ENCODE peak calls at places on chromosomes 4 and X, in six cellular contexts. One of them, this sample, is unnamed.

GRCh38 chr4:86031927-86032326 is 327.9 kb downstream of the MAPK10 start:
- DNase-seq in esophagus squamous epithelium: no peak
- DNase-seq in epithelial cell of esophagus: peak
- DNase-seq in AG09309: no peak
- DNase-seq in epithelial cell of proximal tubule: no peak
- DNase-seq in left ventricle myocardium inferior: no peak
- DNase-seq in this sample: no peak

GRCh38 chrX:80807606-80808159 is 2.0 kb downstream of the BRWD3 start:
- DNase-seq in esophagus squamous epithelium: no peak
- DNase-seq in epithelial cell of esophagus: peak
- DNase-seq in AG09309: no peak
- DNase-seq in epithelial cell of proximal tubule: no peak
- DNase-seq in left ventricle myocardium inferior: no peak
- DNase-seq in this sample: no peak

GRCh38 chr4:26087108-26087507 is 173.1 kb downstream of the SMIM20 start:
- DNase-seq in esophagus squamous epithelium: no peak
- DNase-seq in epithelial cell of esophagus: no peak
- DNase-seq in AG09309: no peak
- DNase-seq in epithelial cell of proximal tubule: no peak
- DNase-seq in left ventricle myocardium inferior: no peak
- DNase-seq in this sample: no peak

GRCh38 chr4:132108784-132109183 is 1040.3 kb upstream of the PCDH10 start:
- DNase-seq in esophagus squamous epithelium: no peak
- DNase-seq in epithelial cell of esophagus: peak
- DNase-seq in AG09309: no peak
- DNase-seq in epithelial cell of proximal tubule: no peak
- DNase-seq in left ventricle myocardium inferior: no peak
- DNase-seq in this sample: peak

GRCh38 chr4:115279300-115279699 is 165.9 kb upstream of the NDST4 start:
- DNase-seq in esophagus squamous epithelium: no peak
- DNase-seq in epithelial cell of esophagus: peak
- DNase-seq in AG09309: no peak
- DNase-seq in epithelial cell of proximal tubule: peak
- DNase-seq in left ventricle myocardium inferior: no peak
- DNase-seq in this sample: no peak

GRCh38 chr4:19266566-19266965 is 985.1 kb upstream of the SLIT2 start:
- DNase-seq in esophagus squamous epithelium: no peak
- DNase-seq in epithelial cell of esophagus: no peak
- DNase-seq in AG09309: no peak
- DNase-seq in epithelial cell of proximal tubule: no peak
- DNase-seq in left ventricle myocardium inferior: no peak
- DNase-seq in this sample: no peak

GRCh38 chrX:74923942-74924448 is 1.3 kb downstream of the NEXMIF start:
- DNase-seq in esophagus squamous epithelium: no peak
- DNase-seq in epithelial cell of esophagus: no peak
- DNase-seq in AG09309: no peak
- DNase-seq in epithelial cell of proximal tubule: no peak
- DNase-seq in left ventricle myocardium inferior: no peak
- DNase-seq in this sample: no peak

GRCh38 chr4:83964996-83965541 is 429.2 kb downstream of the GPAT3 start:
- DNase-seq in esophagus squamous epithelium: no peak
- DNase-seq in epithelial cell of esophagus: peak
- DNase-seq in AG09309: peak
- DNase-seq in epithelial cell of proximal tubule: no peak
- DNase-seq in left ventricle myocardium inferior: no peak
- DNase-seq in this sample: peak

GRCh38 chrX:125826774-125827451 is 339.2 kb downstream of the DCAF12L2 start:
- DNase-seq in esophagus squamous epithelium: no peak
- DNase-seq in epithelial cell of esophagus: no peak
- DNase-seq in AG09309: no peak
- DNase-seq in epithelial cell of proximal tubule: no peak
- DNase-seq in left ventricle myocardium inferior: no peak
- DNase-seq in this sample: no peak

GRCh38 chr4:20317424-20317985 is 65.8 kb downstream of the SLIT2 start:
- DNase-seq in esophagus squamous epithelium: no peak
- DNase-seq in epithelial cell of esophagus: no peak
- DNase-seq in AG09309: no peak
- DNase-seq in epithelial cell of proximal tubule: no peak
- DNase-seq in left ventricle myocardium inferior: no peak
- DNase-seq in this sample: no peak

GRCh38 chr4:98027827-98028226 is 115.4 kb downstream of the STPG2 start:
- DNase-seq in esophagus squamous epithelium: no peak
- DNase-seq in epithelial cell of esophagus: peak
- DNase-seq in AG09309: no peak
- DNase-seq in epithelial cell of proximal tubule: peak
- DNase-seq in left ventricle myocardium inferior: no peak
- DNase-seq in this sample: no peak

GRCh38 chr4:47526281-47526680 is 41.2 kb downstream of the ATP10D start:
- DNase-seq in esophagus squamous epithelium: no peak
- DNase-seq in epithelial cell of esophagus: peak
- DNase-seq in AG09309: no peak
- DNase-seq in epithelial cell of proximal tubule: no peak
- DNase-seq in left ventricle myocardium inferior: no peak
- DNase-seq in this sample: peak

GRCh38 chr4:98838977-98839618 is 89.8 kb downstream of the EIF4E start:
- DNase-seq in esophagus squamous epithelium: no peak
- DNase-seq in epithelial cell of esophagus: peak
- DNase-seq in AG09309: no peak
- DNase-seq in epithelial cell of proximal tubule: peak
- DNase-seq in left ventricle myocardium inferior: no peak
- DNase-seq in this sample: peak

GRCh38 chr4:16844796-16845586 is 53.5 kb downstream of the LDB2 start:
- DNase-seq in esophagus squamous epithelium: no peak
- DNase-seq in epithelial cell of esophagus: no peak
- DNase-seq in AG09309: no peak
- DNase-seq in epithelial cell of proximal tubule: no peak
- DNase-seq in left ventricle myocardium inferior: no peak
- DNase-seq in this sample: no peak

GRCh38 chr4:48930654-48931053 is 24.1 kb upstream of the OCIAD2 start:
- DNase-seq in esophagus squamous epithelium: no peak
- DNase-seq in epithelial cell of esophagus: no peak
- DNase-seq in AG09309: no peak
- DNase-seq in epithelial cell of proximal tubule: no peak
- DNase-seq in left ventricle myocardium inferior: no peak
- DNase-seq in this sample: no peak

GRCh38 chrX:110964761-110965160 is 131.2 kb upstream of the PAK3 start:
- DNase-seq in esophagus squamous epithelium: no peak
- DNase-seq in epithelial cell of esophagus: no peak
- DNase-seq in AG09309: no peak
- DNase-seq in epithelial cell of proximal tubule: no peak
- DNase-seq in left ventricle myocardium inferior: no peak
- DNase-seq in this sample: no peak

GRCh38 chr4:26227827-26228226 is 93.0 kb upstream of the RBPJ start:
- DNase-seq in esophagus squamous epithelium: no peak
- DNase-seq in epithelial cell of esophagus: no peak
- DNase-seq in AG09309: no peak
- DNase-seq in epithelial cell of proximal tubule: no peak
- DNase-seq in left ventricle myocardium inferior: no peak
- DNase-seq in this sample: no peak

GRCh38 chrX:52277666-52278065 is 91.2 kb upstream of the XAGE2 start:
- DNase-seq in esophagus squamous epithelium: no peak
- DNase-seq in epithelial cell of esophagus: no peak
- DNase-seq in AG09309: no peak
- DNase-seq in epithelial cell of proximal tubule: peak
- DNase-seq in left ventricle myocardium inferior: no peak
- DNase-seq in this sample: no peak

GRCh38 chrX:153469811-153470410 is 465 bp downstream of the HAUS7 start:
- DNase-seq in esophagus squamous epithelium: no peak
- DNase-seq in epithelial cell of esophagus: peak
- DNase-seq in AG09309: no peak
- DNase-seq in epithelial cell of proximal tubule: no peak
- DNase-seq in left ventricle myocardium inferior: no peak
- DNase-seq in this sample: no peak

GRCh38 chrX:153468008-153468580 is 2.3 kb downstream of the HAUS7 start:
- DNase-seq in esophagus squamous epithelium: no peak
- DNase-seq in epithelial cell of esophagus: no peak
- DNase-seq in AG09309: no peak
- DNase-seq in epithelial cell of proximal tubule: no peak
- DNase-seq in left ventricle myocardium inferior: peak
- DNase-seq in this sample: no peak

GRCh38 chrX:153473126-153473525 is 2.8 kb upstream of the HAUS7 start:
- DNase-seq in esophagus squamous epithelium: no peak
- DNase-seq in epithelial cell of esophagus: no peak
- DNase-seq in AG09309: no peak
- DNase-seq in epithelial cell of proximal tubule: no peak
- DNase-seq in left ventricle myocardium inferior: no peak
- DNase-seq in this sample: no peak

GRCh38 chrX:153471663-153472280 is 1.4 kb upstream of the HAUS7 start:
- DNase-seq in esophagus squamous epithelium: no peak
- DNase-seq in epithelial cell of esophagus: no peak
- DNase-seq in AG09309: no peak
- DNase-seq in epithelial cell of proximal tubule: no peak
- DNase-seq in left ventricle myocardium inferior: no peak
- DNase-seq in this sample: no peak

DNA sequence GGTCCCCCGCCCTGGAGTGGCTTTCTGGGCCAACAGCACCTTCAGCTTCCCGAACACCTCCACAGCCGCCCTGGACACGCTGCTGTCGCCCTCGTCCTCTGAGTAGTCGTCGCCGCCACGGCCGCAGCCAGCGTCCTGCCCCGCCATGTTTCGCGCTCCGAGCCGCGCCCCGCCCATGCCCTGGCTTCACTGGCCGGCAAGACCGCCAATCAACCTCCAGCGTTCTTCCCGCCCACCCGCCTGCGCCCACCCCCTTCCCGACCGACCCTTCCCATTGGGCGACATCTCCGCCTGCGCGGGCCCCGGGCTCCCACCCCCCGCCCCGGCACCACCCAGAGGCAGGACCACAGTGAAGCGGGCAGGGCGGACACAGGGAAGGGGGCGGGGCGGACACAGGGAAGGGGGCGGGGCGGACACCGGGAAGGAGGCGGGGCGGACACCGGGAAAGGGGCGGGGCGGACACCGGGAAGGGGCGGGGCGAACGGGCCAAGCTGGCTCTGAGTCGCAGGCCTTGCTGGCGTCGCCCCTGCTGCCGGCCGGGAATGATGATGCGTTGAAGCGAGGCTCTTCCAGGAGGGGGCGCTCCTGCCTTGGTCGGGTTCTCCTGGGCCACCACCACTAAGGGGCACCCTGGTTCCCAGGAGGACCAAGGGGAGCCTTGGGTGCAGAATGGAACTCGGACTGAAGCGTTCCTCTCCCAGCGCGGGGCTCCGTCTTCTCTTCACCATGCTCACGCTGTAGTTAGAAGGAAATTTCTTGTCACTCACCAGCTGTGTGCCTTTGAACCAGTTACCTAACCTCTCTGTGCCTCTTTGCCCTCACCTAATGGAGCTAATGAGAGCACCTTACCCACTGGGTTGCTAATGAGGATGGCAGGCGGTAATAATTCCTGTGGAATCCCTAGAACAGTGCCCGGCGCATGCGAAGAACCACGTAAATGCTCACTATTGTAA is at the start of gene HAUS7:
- DNase-seq in esophagus squamous epithelium: peak
- DNase-seq in epithelial cell of esophagus: peak
- DNase-seq in AG09309: peak
- DNase-seq in epithelial cell of proximal tubule: no peak
- DNase-seq in left ventricle myocardium inferior: peak
- DNase-seq in this sample: peak
- H3K4me3 ChIP-seq in esophagus squamous epithelium: peak
- H3K4me3 ChIP-seq in epithelial cell of esophagus: peak
- H3K4me3 ChIP-seq in AG09309: peak
- H3K4me3 ChIP-seq in epithelial cell of proximal tubule: peak
- H3K4me3 ChIP-seq in left ventricle myocardium inferior: peak
- H3K4me3 ChIP-seq in this sample: peak

GRCh38 chr4:177964693-177965168 is 522.5 kb upstream of the AGA start:
- DNase-seq in esophagus squamous epithelium: no peak
- DNase-seq in epithelial cell of esophagus: no peak
- DNase-seq in AG09309: no peak
- DNase-seq in epithelial cell of proximal tubule: peak
- DNase-seq in left ventricle myocardium inferior: no peak
- DNase-seq in this sample: no peak

GRCh38 chr4:177961709-177962380 is 519.6 kb upstream of the AGA start:
- DNase-seq in esophagus squamous epithelium: no peak
- DNase-seq in epithelial cell of esophagus: no peak
- DNase-seq in AG09309: no peak
- DNase-seq in epithelial cell of proximal tubule: no peak
- DNase-seq in left ventricle myocardium inferior: no peak
- DNase-seq in this sample: no peak

GRCh38 chr4:177964061-177964460 is 521.8 kb upstream of the AGA start:
- DNase-seq in esophagus squamous epithelium: no peak
- DNase-seq in epithelial cell of esophagus: peak
- DNase-seq in AG09309: no peak
- DNase-seq in epithelial cell of proximal tubule: no peak
- DNase-seq in left ventricle myocardium inferior: no peak
- DNase-seq in this sample: no peak
- H3K4me3 ChIP-seq in esophagus squamous epithelium: no peak
- H3K4me3 ChIP-seq in epithelial cell of esophagus: no peak
- H3K4me3 ChIP-seq in AG09309: no peak
- H3K4me3 ChIP-seq in epithelial cell of proximal tubule: no peak
- H3K4me3 ChIP-seq in left ventricle myocardium inferior: no peak
- H3K4me3 ChIP-seq in this sample: no peak

GRCh38 chr4:56440983-56441382 is 4.9 kb downstream of the PAICS start:
- DNase-seq in esophagus squamous epithelium: no peak
- DNase-seq in epithelial cell of esophagus: no peak
- DNase-seq in AG09309: no peak
- DNase-seq in epithelial cell of proximal tubule: no peak
- DNase-seq in left ventricle myocardium inferior: no peak
- DNase-seq in this sample: no peak
- H3K4me3 ChIP-seq in esophagus squamous epithelium: no peak
- H3K4me3 ChIP-seq in epithelial cell of esophagus: no peak
- H3K4me3 ChIP-seq in AG09309: no peak
- H3K4me3 ChIP-seq in epithelial cell of proximal tubule: no peak
- H3K4me3 ChIP-seq in left ventricle myocardium inferior: no peak
- H3K4me3 ChIP-seq in this sample: no peak

GRCh38 chr4:156595041-156595440 is 376.6 kb downstream of the PDGFC start:
- DNase-seq in esophagus squamous epithelium: no peak
- DNase-seq in epithelial cell of esophagus: peak
- DNase-seq in AG09309: no peak
- DNase-seq in epithelial cell of proximal tubule: no peak
- DNase-seq in left ventricle myocardium inferior: no peak
- DNase-seq in this sample: no peak

GRCh38 chr4:156591679-156592078 is 379.9 kb downstream of the PDGFC start:
- DNase-seq in esophagus squamous epithelium: no peak
- DNase-seq in epithelial cell of esophagus: no peak
- DNase-seq in AG09309: no peak
- DNase-seq in epithelial cell of proximal tubule: no peak
- DNase-seq in left ventricle myocardium inferior: no peak
- DNase-seq in this sample: no peak

GRCh38 chr4:156593464-156593863 is 378.1 kb downstream of the PDGFC start:
- DNase-seq in esophagus squamous epithelium: no peak
- DNase-seq in epithelial cell of esophagus: no peak
- DNase-seq in AG09309: no peak
- DNase-seq in epithelial cell of proximal tubule: no peak
- DNase-seq in left ventricle myocardium inferior: no peak
- DNase-seq in this sample: no peak

GRCh38 chr4:156596026-156596425 is 375.6 kb downstream of the PDGFC start:
- DNase-seq in esophagus squamous epithelium: no peak
- DNase-seq in epithelial cell of esophagus: no peak
- DNase-seq in AG09309: no peak
- DNase-seq in epithelial cell of proximal tubule: no peak
- DNase-seq in left ventricle myocardium inferior: no peak
- DNase-seq in this sample: no peak

DNA sequence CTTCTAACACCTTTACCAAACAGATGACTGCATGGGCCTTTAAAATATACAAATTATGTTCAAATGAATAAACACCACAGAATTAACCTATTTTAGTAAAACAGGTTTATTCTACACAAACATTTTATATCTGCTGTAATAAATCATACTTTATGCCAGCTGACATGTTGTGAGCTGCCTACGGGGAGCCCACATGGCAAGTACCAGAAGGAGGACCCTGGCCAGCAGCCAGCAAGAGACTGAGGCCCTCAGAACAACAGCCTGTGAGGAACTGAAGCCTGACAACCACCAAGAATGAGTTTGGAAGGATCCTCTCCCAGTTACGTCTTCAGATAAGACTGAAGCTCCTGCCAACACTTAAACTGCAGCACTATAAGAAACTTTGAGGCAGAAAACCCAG is 377.0 kb downstream of the PDGFC start:
- DNase-seq in esophagus squamous epithelium: no peak
- DNase-seq in epithelial cell of esophagus: peak
- DNase-seq in AG09309: no peak
- DNase-seq in epithelial cell of proximal tubule: no peak
- DNase-seq in left ventricle myocardium inferior: peak
- DNase-seq in this sample: no peak
- H3K4me3 ChIP-seq in esophagus squamous epithelium: no peak
- H3K4me3 ChIP-seq in epithelial cell of esophagus: no peak
- H3K4me3 ChIP-seq in AG09309: no peak
- H3K4me3 ChIP-seq in epithelial cell of proximal tubule: no peak
- H3K4me3 ChIP-seq in left ventricle myocardium inferior: no peak
- H3K4me3 ChIP-seq in this sample: no peak